ENCODE peak calls at places on chromosomes 7 and 10, in seven cellular contexts. One of them, this sample, is unnamed.

GRCh38 chr7:404782-405488 is 114.7 kb downstream of the PDGFA start:
- DNase-seq in MM.1S: no peak
- DNase-seq in fibroblast of villous mesenchyme: no peak
- DNase-seq in Caco-2: peak; percentile 9
- DNase-seq in epithelial cell of esophagus: peak; percentile 74
- DNase-seq in stomach: peak; percentile 23
- DNase-seq in progenitor cell of endocrine pancreas: no peak
- DNase-seq in this sample: no peak

GRCh38 chr7:33185786-33186185 is 56.4 kb downstream of the BBS9 start:
- DNase-seq in epithelial cell of esophagus: peak; percentile 65
- DNase-seq in fibroblast of villous mesenchyme: peak; percentile 60
- DNase-seq in stomach: no peak
- DNase-seq in MM.1S: peak; percentile 45
- DNase-seq in Caco-2: no peak
- DNase-seq in progenitor cell of endocrine pancreas: no peak
- DNase-seq in this sample: peak; percentile 15

GRCh38 chr7:144854839-144855424 is 19.1 kb upstream of the TPK1 start:
- DNase-seq in Caco-2: no peak
- DNase-seq in fibroblast of villous mesenchyme: peak; percentile 17
- DNase-seq in progenitor cell of endocrine pancreas: no peak
- DNase-seq in stomach: no peak
- DNase-seq in MM.1S: no peak
- DNase-seq in epithelial cell of esophagus: peak; percentile 61
- DNase-seq in this sample: peak; percentile 6

GRCh38 chr10:71784679-71785272 is 11.5 kb upstream of the VSIR start:
- DNase-seq in Caco-2: no peak
- DNase-seq in progenitor cell of endocrine pancreas: no peak
- DNase-seq in epithelial cell of esophagus: no peak
- DNase-seq in MM.1S: no peak
- DNase-seq in stomach: no peak
- DNase-seq in fibroblast of villous mesenchyme: no peak
- DNase-seq in this sample: no peak

GRCh38 chr7:136386876-136387275 is 409.7 kb upstream of the MTPN start:
- DNase-seq in epithelial cell of esophagus: peak; percentile 5
- DNase-seq in MM.1S: no peak
- DNase-seq in progenitor cell of endocrine pancreas: no peak
- DNase-seq in fibroblast of villous mesenchyme: no peak
- DNase-seq in Caco-2: no peak
- DNase-seq in stomach: no peak
- DNase-seq in this sample: no peak

GRCh38 chr10:129772472-129773358 is 191.4 kb downstream of the EBF3 start:
- DNase-seq in stomach: peak; percentile 13
- DNase-seq in fibroblast of villous mesenchyme: no peak
- DNase-seq in epithelial cell of esophagus: no peak
- DNase-seq in Caco-2: peak; percentile 15
- DNase-seq in MM.1S: no peak
- DNase-seq in progenitor cell of endocrine pancreas: no peak
- DNase-seq in this sample: no peak

GRCh38 chr10:116815641-116816415 is 33.5 kb upstream of the ENO4 start:
- DNase-seq in progenitor cell of endocrine pancreas: no peak
- DNase-seq in stomach: no peak
- DNase-seq in MM.1S: no peak
- DNase-seq in fibroblast of villous mesenchyme: no peak
- DNase-seq in Caco-2: no peak
- DNase-seq in epithelial cell of esophagus: no peak
- DNase-seq in this sample: no peak

GRCh38 chr10:5538446-5538845 is 13.7 kb downstream of the CALML3 start:
- DNase-seq in MM.1S: no peak
- DNase-seq in Caco-2: peak; percentile 54
- DNase-seq in stomach: peak; percentile 9
- DNase-seq in fibroblast of villous mesenchyme: peak; percentile 61
- DNase-seq in epithelial cell of esophagus: peak; percentile 82
- DNase-seq in progenitor cell of endocrine pancreas: no peak
- DNase-seq in this sample: no peak

GRCh38 chr7:107387077-107387476 is 82.8 kb upstream of the GPR22 start:
- DNase-seq in epithelial cell of esophagus: no peak
- DNase-seq in fibroblast of villous mesenchyme: peak; percentile 70
- DNase-seq in Caco-2: no peak
- DNase-seq in MM.1S: no peak
- DNase-seq in progenitor cell of endocrine pancreas: no peak
- DNase-seq in stomach: no peak
- DNase-seq in this sample: peak; percentile 58

GRCh38 chr10:38163617-38164016 is 69.5 kb downstream of the ZNF37A start:
- DNase-seq in progenitor cell of endocrine pancreas: no peak
- DNase-seq in epithelial cell of esophagus: no peak
- DNase-seq in Caco-2: no peak
- DNase-seq in fibroblast of villous mesenchyme: no peak
- DNase-seq in stomach: no peak
- DNase-seq in MM.1S: no peak
- DNase-seq in this sample: no peak

GRCh38 chr10:794382-794956 is 105.0 kb upstream of the DIP2C start:
- DNase-seq in progenitor cell of endocrine pancreas: no peak
- DNase-seq in epithelial cell of esophagus: no peak
- DNase-seq in MM.1S: no peak
- DNase-seq in fibroblast of villous mesenchyme: no peak
- DNase-seq in stomach: no peak
- DNase-seq in Caco-2: peak; percentile 41
- DNase-seq in this sample: no peak

GRCh38 chr10:46033602-46034011 is 3.2 kb upstream of the NCOA4 start:
- DNase-seq in progenitor cell of endocrine pancreas: no peak
- DNase-seq in Caco-2: no peak
- DNase-seq in stomach: peak; percentile 42
- DNase-seq in epithelial cell of esophagus: peak; percentile 84
- DNase-seq in fibroblast of villous mesenchyme: peak; percentile 68
- DNase-seq in MM.1S: no peak
- DNase-seq in this sample: peak; percentile 25

GRCh38 chr10:3525832-3526449 is 259.1 kb downstream of the KLF6 start:
- DNase-seq in fibroblast of villous mesenchyme: peak; percentile 98
- DNase-seq in progenitor cell of endocrine pancreas: no peak
- DNase-seq in epithelial cell of esophagus: peak; percentile 98
- DNase-seq in MM.1S: no peak
- DNase-seq in stomach: no peak
- DNase-seq in Caco-2: no peak
- DNase-seq in this sample: no peak

GRCh38 chr7:139080905-139081304 is 28.6 kb downstream of the ZC3HAV1 start:
- DNase-seq in epithelial cell of esophagus: no peak
- DNase-seq in stomach: no peak
- DNase-seq in Caco-2: no peak
- DNase-seq in progenitor cell of endocrine pancreas: no peak
- DNase-seq in fibroblast of villous mesenchyme: no peak
- DNase-seq in MM.1S: no peak
- DNase-seq in this sample: no peak

GRCh38 chr10:88314362-88314761 is 268.8 kb downstream of the RNLS start:
- DNase-seq in epithelial cell of esophagus: no peak
- DNase-seq in fibroblast of villous mesenchyme: no peak
- DNase-seq in MM.1S: no peak
- DNase-seq in stomach: no peak
- DNase-seq in Caco-2: no peak
- DNase-seq in progenitor cell of endocrine pancreas: no peak
- DNase-seq in this sample: no peak
- TF ChIP-seq CTCF in epithelial cell of esophagus: no peak
- TF ChIP-seq CTCF in fibroblast of villous mesenchyme: no peak
- TF ChIP-seq CTCF in MM.1S: no peak
- TF ChIP-seq CTCF in stomach: no peak
- TF ChIP-seq CTCF in Caco-2: no peak
- TF ChIP-seq CTCF in progenitor cell of endocrine pancreas: no peak
- TF ChIP-seq CTCF in this sample: no peak

DNA sequence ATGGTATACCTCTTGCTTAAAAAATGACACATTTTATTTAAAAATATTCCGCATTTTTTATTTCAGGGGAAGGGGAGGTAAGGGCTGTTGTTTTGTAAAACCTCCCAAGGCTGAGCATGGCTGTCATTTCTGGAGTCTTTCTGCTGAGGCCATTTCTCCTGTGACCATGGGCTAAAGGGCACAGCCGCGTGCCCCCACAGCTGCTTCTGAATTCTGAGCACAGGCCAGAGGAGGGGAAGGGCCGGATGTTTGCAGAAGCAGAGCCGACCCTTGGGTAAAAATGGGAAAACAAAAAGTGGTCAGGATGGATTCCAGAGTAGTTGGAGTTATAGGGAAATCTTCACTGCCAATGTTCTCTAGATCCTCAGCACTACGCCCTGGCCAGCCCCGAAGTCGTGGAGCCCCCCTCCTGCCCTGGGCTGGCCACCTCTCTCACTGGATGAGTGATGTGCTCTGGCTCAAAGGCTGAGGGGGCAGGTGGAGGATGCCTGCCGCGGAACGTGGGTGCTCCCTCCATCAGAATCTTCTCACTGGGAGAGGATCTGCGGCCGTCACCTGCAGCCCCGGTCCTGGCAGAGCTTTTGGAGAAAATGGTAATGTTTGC is 131.3 kb upstream of the ZEB1 start:
- DNase-seq in MM.1S: no peak
- DNase-seq in stomach: no peak
- DNase-seq in Caco-2: no peak
- DNase-seq in progenitor cell of endocrine pancreas: no peak
- DNase-seq in fibroblast of villous mesenchyme: no peak
- DNase-seq in epithelial cell of esophagus: no peak
- DNase-seq in this sample: no peak
- TF ChIP-seq CTCF in MM.1S: no peak
- TF ChIP-seq CTCF in stomach: no peak
- TF ChIP-seq CTCF in Caco-2: no peak
- TF ChIP-seq CTCF in progenitor cell of endocrine pancreas: no peak
- TF ChIP-seq CTCF in fibroblast of villous mesenchyme: no peak
- TF ChIP-seq CTCF in epithelial cell of esophagus: no peak
- TF ChIP-seq CTCF in this sample: no peak

GRCh38 chr7:157929671-157930070 is 592.9 kb downstream of the DNAJB6 start:
- DNase-seq in MM.1S: no peak
- DNase-seq in fibroblast of villous mesenchyme: no peak
- DNase-seq in Caco-2: no peak
- DNase-seq in stomach: no peak
- DNase-seq in progenitor cell of endocrine pancreas: no peak
- DNase-seq in epithelial cell of esophagus: no peak
- DNase-seq in this sample: no peak
- TF ChIP-seq CTCF in MM.1S: no peak
- TF ChIP-seq CTCF in fibroblast of villous mesenchyme: no peak
- TF ChIP-seq CTCF in Caco-2: no peak
- TF ChIP-seq CTCF in stomach: no peak
- TF ChIP-seq CTCF in progenitor cell of endocrine pancreas: no peak
- TF ChIP-seq CTCF in epithelial cell of esophagus: no peak
- TF ChIP-seq CTCF in this sample: no peak

DNA sequence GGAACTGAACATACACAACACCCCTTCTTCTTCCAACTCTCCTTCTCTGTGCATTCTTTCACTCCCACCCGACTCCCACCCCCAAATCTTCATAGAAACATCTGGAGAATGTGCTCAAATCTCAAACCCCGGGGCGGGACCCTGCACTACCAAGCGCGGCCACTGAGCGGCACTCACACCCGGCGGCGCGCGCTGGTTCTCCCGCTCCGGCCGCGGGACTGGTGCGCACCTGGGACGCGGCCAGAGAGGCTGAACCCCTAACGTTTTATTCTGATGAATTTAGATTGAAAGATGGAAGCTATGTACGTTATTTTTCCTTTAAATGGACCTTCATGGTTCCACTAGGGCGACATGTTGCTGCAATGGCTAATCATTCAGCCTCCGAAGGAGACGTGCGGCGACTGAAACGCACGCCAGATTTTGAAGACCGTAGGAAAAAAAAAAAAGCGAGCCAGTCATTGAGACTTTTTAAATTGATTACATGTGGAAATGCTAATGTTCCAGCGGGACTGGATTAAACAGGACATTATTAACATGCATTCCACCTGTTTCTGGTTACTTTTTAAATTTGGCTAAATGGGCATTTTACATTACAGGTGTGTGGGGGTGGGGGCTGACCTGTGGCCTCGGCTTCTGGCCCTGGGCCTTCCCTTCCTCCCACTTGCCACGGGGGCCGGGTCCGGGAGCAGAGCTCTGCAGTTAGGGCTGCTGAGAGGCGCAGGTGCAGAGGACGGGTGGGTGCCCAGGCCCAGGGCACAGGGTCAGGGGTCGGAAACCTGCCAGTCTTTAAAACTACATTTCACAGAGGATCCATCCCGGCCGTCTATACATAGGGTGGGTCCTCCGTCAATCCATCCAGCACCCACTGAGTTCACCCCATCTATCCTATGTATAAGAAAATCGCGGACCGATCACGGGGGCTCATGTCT is 106.8 kb upstream of the INSIG1 start:
- DNase-seq in fibroblast of villous mesenchyme: no peak
- DNase-seq in MM.1S: peak; percentile 39
- DNase-seq in progenitor cell of endocrine pancreas: peak; percentile 73
- DNase-seq in Caco-2: no peak
- DNase-seq in epithelial cell of esophagus: peak; percentile 35
- DNase-seq in stomach: peak; percentile 72
- DNase-seq in this sample: peak; percentile 75
- TF ChIP-seq CTCF in fibroblast of villous mesenchyme: peak; percentile 92
- TF ChIP-seq CTCF in MM.1S: peak; percentile 95
- TF ChIP-seq CTCF in progenitor cell of endocrine pancreas: peak; percentile 78
- TF ChIP-seq CTCF in Caco-2: peak; percentile 95
- TF ChIP-seq CTCF in epithelial cell of esophagus: peak; percentile 63
- TF ChIP-seq CTCF in stomach: peak; percentile 80
- TF ChIP-seq CTCF in this sample: peak; percentile 89

GRCh38 chr7:55486172-55486550 is 86.1 kb downstream of the VOPP1 start:
- DNase-seq in fibroblast of villous mesenchyme: peak; percentile 70
- DNase-seq in stomach: no peak
- DNase-seq in Caco-2: no peak
- DNase-seq in MM.1S: no peak
- DNase-seq in progenitor cell of endocrine pancreas: no peak
- DNase-seq in epithelial cell of esophagus: no peak
- DNase-seq in this sample: no peak
- TF ChIP-seq CTCF in fibroblast of villous mesenchyme: no peak
- TF ChIP-seq CTCF in stomach: no peak
- TF ChIP-seq CTCF in Caco-2: no peak
- TF ChIP-seq CTCF in MM.1S: no peak
- TF ChIP-seq CTCF in progenitor cell of endocrine pancreas: no peak
- TF ChIP-seq CTCF in epithelial cell of esophagus: no peak
- TF ChIP-seq CTCF in this sample: no peak

DNA sequence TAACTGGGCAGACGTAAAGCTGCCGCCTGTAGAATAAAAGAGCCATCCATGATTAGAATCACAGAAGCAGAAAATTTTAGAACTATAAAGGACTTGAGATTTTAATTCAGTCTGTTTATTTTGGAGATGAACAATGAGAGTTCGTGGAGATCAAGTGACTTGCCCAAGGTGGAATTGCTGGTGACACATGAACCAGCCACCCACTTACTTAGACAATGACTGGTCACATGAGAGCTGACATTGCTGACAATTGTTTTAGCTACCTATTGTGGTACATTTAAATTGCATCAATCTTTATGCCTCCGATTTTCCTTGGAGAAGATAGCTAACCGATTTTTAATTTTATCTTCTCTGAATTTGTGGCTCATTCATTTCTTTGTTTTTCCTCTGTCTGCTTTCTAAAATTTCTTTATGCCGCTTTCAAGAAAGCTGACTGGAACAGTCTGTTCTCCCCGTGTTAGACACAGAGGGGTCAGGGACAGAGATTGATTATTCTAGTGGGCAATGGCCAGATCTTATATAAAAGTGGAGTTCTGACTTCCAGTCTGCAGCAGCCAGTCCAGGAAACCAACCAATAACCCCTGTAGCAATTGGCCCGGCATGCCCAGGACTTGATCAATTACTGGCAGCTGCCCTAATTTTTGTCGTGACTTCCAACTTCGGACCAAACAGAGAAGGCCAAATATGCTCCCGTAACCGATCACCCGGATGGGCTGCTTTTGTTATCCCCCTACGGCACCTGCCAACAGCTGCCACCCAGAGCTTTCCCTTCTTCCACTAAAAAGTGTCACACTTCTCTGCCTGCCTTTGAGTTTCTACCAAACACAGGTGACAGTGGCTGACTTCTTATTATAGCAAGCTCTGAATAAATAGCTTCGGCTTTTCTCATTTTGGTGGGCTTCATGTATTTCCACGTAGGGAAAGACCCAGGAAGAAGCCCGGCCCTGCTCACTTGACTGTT is 241.6 kb downstream of the CAMK1D start:
- DNase-seq in MM.1S: no peak
- DNase-seq in fibroblast of villous mesenchyme: no peak
- DNase-seq in stomach: no peak
- DNase-seq in progenitor cell of endocrine pancreas: no peak
- DNase-seq in Caco-2: no peak
- DNase-seq in epithelial cell of esophagus: peak; percentile 38
- DNase-seq in this sample: no peak
- TF ChIP-seq CTCF in MM.1S: no peak
- TF ChIP-seq CTCF in fibroblast of villous mesenchyme: no peak
- TF ChIP-seq CTCF in stomach: no peak
- TF ChIP-seq CTCF in progenitor cell of endocrine pancreas: no peak
- TF ChIP-seq CTCF in Caco-2: no peak
- TF ChIP-seq CTCF in epithelial cell of esophagus: no peak
- TF ChIP-seq CTCF in this sample: no peak

This sample was measured in endothelial cell.